ENCODE peak calls at places on chromosomes 4 and X, in five cellular contexts. N is fibroblast of villous mesenchyme, H is cardiac muscle cell, Z is adrenal gland, A is ascending aorta. B is an unnamed sample.

GRCh38 chr4:1567519-1567807 is 116.7 kb downstream of the FAM53A start:
- DNase-seq in A (no peak), N (no peak), Z (no peak), H (no peak), B (no peak)

GRCh38 chr4:180909279-180909678 is 1333.9 kb upstream of the TENM3 start:
- DNase-seq in Z (no peak), H (no peak), N (no peak), A (no peak), B (no peak)

GRCh38 chrX:23901805-23902204 is 5.9 kb downstream of the APOO start:
- DNase-seq in A (peak), H (peak), N (peak), Z (peak), B (peak)

GRCh38 chr4:15322016-15322415 is 105.8 kb upstream of the C1QTNF7 start:
- DNase-seq in N (no peak), Z (no peak), H (no peak), A (no peak), B (no peak)

GRCh38 chrX:99415470-99415869 is 994.6 kb downstream of the PCDH19 start:
- DNase-seq in H (no peak), A (no peak), N (no peak), Z (no peak), B (no peak)

GRCh38 chr4:3341760-3342159 is 48.9 kb downstream of the RGS12 start:
- DNase-seq in Z (no peak), H (no peak), N (no peak), A (no peak), B (no peak)

GRCh38 chr4:111499291-111499690 is 646.0 kb upstream of the FAM241A start:
- DNase-seq in Z (no peak), H (no peak), N (peak), A (no peak), B (no peak)

GRCh38 chrX:24124227-24124799 is 25.2 kb upstream of the ZFX start:
- DNase-seq in Z (no peak), A (no peak), N (no peak), H (no peak), B (no peak)

GRCh38 chr4:37793562-37793961 is 32.9 kb upstream of the PGM2 start:
- DNase-seq in H (peak), A (no peak), N (peak), Z (no peak), B (no peak)

DNA sequence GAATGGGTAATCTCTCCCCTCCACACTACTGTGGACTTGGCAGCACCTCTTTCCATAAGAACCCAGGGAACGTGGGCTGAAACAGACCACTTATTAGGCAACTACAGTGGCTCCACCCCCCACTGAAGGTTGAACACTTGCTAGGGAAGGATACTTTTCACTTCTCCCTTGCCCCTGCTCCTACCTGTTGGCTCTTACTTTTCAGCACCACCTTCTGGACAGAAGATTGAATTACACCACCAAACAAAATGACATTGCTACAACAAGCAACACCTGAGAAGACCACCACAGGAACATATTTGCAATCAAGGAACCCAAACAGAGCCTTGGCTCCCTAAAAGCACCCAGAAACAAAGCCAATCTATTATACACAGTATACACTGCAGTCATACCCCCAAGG is 132.1 kb upstream of the CXCL13 start:
- DNase-seq in N (peak), A (no peak), Z (no peak), H (peak), B (no peak)
- TF ChIP-seq CTCF in N (peak), A (no peak), Z (peak), H (peak), B (peak)

DNA sequence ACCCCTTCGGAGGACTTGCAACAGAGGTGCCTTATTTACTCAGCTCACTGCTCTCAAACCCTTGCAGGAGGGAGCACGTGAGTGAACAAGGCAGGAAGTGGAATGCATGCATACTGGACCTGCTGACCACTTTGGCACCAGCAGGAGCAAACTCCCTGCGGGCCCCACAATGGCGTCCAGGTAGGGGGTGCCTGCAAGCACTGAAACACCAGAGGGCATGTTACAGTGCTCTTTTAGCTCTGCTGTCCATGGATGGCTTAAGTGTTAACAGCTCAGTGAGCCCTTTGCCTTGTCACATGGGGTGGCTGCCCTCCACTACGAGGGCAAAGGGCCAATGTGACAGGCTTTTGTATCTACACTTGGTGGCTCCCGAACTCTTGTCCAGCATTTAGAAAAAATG is 199.5 kb upstream of the UGT8 start:
- DNase-seq in N (no peak), A (no peak), H (no peak), Z (no peak), B (no peak)
- TF ChIP-seq CTCF in N (no peak), A (no peak), H (no peak), Z (no peak), B (no peak)

DNA sequence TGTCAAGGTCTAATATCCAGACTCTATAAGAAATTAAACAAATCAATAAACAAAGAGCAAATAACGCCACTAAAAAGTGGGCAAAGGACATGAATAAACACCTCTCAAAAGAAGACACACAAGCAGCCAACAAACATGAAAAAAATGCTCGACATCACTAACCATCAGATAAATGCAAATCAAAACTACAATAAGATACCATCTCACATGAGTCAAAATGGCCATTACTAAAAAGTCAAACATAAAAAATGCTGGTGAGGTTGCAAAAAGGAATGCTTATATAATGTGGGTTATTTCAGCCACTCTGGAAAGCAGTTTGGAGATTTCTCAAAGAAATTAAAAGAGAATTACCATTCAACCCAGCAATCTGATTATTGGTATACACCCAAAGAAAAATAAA is 481.1 kb downstream of the STPG2 start:
- DNase-seq in H (no peak), A (no peak), Z (no peak), N (peak), B (no peak)
- TF ChIP-seq CTCF in H (no peak), A (no peak), Z (no peak), N (no peak), B (no peak)

DNA sequence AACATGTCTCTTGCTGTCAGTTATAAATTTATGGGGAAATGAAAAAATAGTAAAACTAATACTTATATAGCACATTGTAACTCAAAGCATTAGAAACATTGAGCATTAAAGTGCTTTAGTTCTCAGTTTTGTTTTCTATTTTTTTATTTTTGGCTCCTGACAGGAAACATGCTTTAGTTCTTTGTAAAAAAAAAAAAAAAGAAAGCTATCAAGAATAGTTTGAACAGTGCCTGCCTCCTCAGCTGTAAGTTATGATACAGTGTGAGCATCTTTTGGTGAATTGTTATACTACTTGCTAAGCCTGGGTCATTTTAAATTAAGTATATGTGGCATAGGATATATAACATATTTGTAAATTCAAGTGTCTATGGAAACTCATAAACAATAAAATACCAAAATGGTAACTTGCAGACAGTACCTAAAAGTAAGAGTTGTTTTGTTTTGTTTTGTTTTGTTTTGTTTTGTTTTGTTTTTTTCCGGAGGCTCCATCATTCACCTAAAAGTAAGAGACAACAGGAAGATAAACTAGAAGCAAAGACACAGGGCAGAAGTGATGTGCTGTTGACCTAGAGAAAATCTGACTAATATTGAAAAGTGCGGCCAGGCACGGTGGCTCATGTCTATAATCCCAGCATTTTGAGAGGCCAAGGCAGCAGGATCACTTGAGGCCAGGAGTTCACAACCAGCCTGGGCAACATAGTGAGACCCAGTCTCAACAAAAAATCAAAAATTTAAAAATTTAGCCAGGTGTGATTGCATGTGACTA is 5.4 kb upstream of the CENPC start:
- DNase-seq in A (no peak), Z (no peak), H (no peak), N (no peak), B (no peak)
- TF ChIP-seq CTCF in A (no peak), Z (no peak), H (no peak), N (no peak), B (no peak)

GRCh38 chr4:70704333-70705145 is 16.2 kb downstream of the UTP3 start:
- DNase-seq in Z (peak), N (peak), H (peak), A (peak), B (peak)
- TF ChIP-seq CTCF in Z (peak), N (peak), H (peak), A (peak), B (peak)

GRCh38 chrX:154547245-154548027 is at the start of gene IKBKG:
- DNase-seq in Z (peak), A (peak), H (peak), N (peak), B (peak)

GRCh38 chrX:154544885-154545284 is 1.8 kb downstream of the G6PD start:
- DNase-seq in H (no peak), Z (no peak), A (no peak), N (no peak), B (no peak)

GRCh38 chrX:154546354-154547244 is at the start of gene G6PD:
- DNase-seq in A (no peak), N (peak), H (peak), Z (peak), B (peak)

GRCh38 chrX:154548028-154548316 is 552 bp downstream of the IKBKG start:
- DNase-seq in A (no peak), H (peak), Z (no peak), N (no peak), B (no peak)

GRCh38 chrX:154545673-154546274 is 872 bp downstream of the G6PD start:
- DNase-seq in H (no peak), A (no peak), Z (no peak), N (no peak), B (no peak)
- TF ChIP-seq CTCF in H (no peak), A (no peak), Z (no peak), N (no peak), B (no peak)

B was measured in neural crest cell.